ENCODE peak calls at places on chromosomes 6 and 20, in nine cellular contexts. B is PC-3, S is MM.1S, G is GM23338, Z is neural progenitor cell, M is IMR-90, E is fibroblast of lung, R is HCT116, I is PC-9. D is an unnamed sample.

GRCh38 chr20:46987001-46987400 is 92.4 kb downstream of the EYA2 start:
- DNase-seq in B (no peak), S (no peak), G (no peak), Z (no peak), M (no peak), E (no peak), R (no peak), I (no peak), D (no peak)

GRCh38 chr20:49275634-49276033 is 2.2 kb downstream of the ZNFX1 start:
- DNase-seq in B (peak; percentile 75), S (no peak), G (no peak), Z (no peak), M (no peak), E (no peak), R (no peak), I (peak; percentile 73), D (peak; percentile 37)

GRCh38 chr20:1370548-1371110 is 22.2 kb downstream of the FKBP1A start:
- DNase-seq in B (peak; percentile 37), S (no peak), G (no peak), Z (no peak), M (peak; percentile 67), E (peak; percentile 69), R (no peak), I (no peak), D (peak; percentile 48)

GRCh38 chr6:85449818-85450577 is at the start of gene NT5E:
- DNase-seq in B (peak; percentile 65), S (peak; percentile 86), G (peak; percentile 90), Z (peak; percentile 70), M (peak; percentile 69), E (peak; percentile 81), R (no peak), I (peak; percentile 71), D (peak; percentile 61)

GRCh38 chr20:14992961-14993360 is 655.5 kb upstream of the FLRT3 start:
- DNase-seq in B (peak; percentile 25), S (no peak), G (no peak), Z (no peak), M (no peak), E (no peak), R (no peak), I (no peak), D (peak; percentile 15)

GRCh38 chr6:131443514-131443913 is 129.5 kb upstream of the ARG1 start:
- DNase-seq in B (no peak), S (no peak), G (no peak), Z (no peak), M (no peak), E (no peak), R (no peak), I (no peak), D (no peak)

GRCh38 chr20:33829636-33830035 is 18.5 kb downstream of the CHMP4B start:
- DNase-seq in B (no peak), S (no peak), G (no peak), Z (no peak), M (no peak), E (no peak), R (no peak), I (no peak), D (no peak)

GRCh38 chr6:106794129-106794528 is 164.8 kb downstream of the QRSL1 start:
- DNase-seq in B (no peak), S (no peak), G (no peak), Z (no peak), M (no peak), E (no peak), R (no peak), I (no peak), D (no peak)

GRCh38 chr6:34090935-34091334 is 55.0 kb downstream of the GRM4 start:
- DNase-seq in B (no peak), S (no peak), G (no peak), Z (no peak), M (no peak), E (no peak), R (no peak), I (no peak), D (no peak)

DNA sequence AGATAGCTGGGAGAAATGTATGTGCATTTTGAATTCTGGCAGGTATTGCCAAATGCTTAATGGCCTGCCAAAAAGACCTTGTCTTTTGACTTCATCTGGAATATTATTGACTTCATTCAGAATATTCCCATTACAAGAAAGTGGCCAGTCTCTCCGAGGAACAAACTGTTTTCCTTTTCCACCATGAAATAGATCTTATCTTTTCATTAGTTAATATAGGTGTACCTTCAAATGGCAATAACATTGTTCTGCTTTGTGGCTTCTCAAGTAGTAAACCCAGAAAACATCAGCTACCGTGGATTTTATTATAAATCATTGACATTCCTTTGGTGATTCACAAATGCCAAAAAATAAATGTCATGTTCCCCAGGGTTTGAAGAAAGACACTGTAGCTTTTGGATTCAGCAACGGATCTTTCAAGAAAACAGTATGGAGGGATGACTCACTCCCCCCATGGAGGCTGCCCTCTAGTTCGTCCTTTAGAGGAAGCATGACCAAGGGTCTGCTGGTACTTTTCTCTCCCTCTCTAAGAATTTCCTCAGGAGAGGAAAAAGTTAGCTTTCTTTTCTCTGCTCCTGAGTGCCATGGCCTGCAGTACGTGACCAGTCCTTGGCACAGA is 1.1 kb upstream of the RNF182 start:
- DNase-seq in B (peak; percentile 64), S (no peak), G (no peak), Z (no peak), M (peak; percentile 65), E (peak; percentile 51), R (no peak), I (no peak), D (peak; percentile 68)
- H3K27ac ChIP-seq in B (peak overlapping the region; percentile 47), S (no peak overlapping the region), G (no peak overlapping the region), Z (no peak overlapping the region), M (peak overlapping the region; percentile 70), E (peak overlapping the region; percentile 69), R (no peak overlapping the region), I (no peak overlapping the region), D (peak overlapping the region; percentile 63)

DNA sequence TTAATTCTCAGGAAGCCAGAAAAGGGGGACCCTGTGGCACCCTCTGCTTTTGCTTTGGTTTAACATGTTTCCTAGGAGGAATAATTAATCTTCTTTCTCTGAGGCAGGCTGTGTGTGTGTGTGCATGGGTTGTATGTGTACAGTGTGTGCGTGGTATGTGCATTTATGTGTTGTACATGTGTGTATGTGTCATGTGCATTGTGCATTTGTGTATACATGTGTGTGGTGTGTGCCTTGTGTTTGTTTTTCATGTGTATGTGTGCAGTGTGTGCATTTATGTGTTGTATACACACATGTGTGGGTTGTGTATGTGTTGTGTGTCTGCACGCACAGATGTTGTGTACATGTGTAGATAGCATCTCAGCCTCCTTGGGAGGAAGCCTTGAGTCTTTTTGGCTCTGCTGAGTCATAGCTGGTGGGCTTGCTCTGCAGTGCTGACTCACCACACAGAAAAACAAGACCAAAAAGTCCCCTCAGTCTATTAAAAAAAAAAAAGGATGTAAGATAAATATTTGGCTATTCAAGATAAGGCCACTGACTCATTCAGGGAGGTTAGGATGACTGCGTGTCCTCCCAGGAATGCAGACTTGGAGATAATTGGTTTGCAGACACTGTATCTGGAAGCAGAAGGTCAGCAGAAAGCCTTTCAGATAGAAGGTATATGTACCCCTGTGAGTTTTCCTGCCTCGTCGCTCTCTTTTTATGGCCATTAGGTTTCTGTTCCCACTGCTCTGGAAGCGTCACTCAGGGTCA is 58.6 kb downstream of the SYNJ2 start:
- DNase-seq in B (peak; percentile 90), S (no peak), G (no peak), Z (no peak), M (peak; percentile 100), E (peak; percentile 97), R (peak; percentile 83), I (peak; percentile 97), D (peak; percentile 100)
- H3K4me1 ChIP-seq in B (peaks cover 52% of the 10 kb centered on the region), S (no peaks in the 10 kb centered on the region), G (no peaks in the 10 kb centered on the region), Z (peaks cover 6% of the 10 kb centered on the region), M (peaks cover 43% of the 10 kb centered on the region), E (peaks cover 37% of the 10 kb centered on the region), R (peaks cover 74% of the 10 kb centered on the region), I (peaks cover 59% of the 10 kb centered on the region), D (peaks cover 62% of the 10 kb centered on the region)

DNA sequence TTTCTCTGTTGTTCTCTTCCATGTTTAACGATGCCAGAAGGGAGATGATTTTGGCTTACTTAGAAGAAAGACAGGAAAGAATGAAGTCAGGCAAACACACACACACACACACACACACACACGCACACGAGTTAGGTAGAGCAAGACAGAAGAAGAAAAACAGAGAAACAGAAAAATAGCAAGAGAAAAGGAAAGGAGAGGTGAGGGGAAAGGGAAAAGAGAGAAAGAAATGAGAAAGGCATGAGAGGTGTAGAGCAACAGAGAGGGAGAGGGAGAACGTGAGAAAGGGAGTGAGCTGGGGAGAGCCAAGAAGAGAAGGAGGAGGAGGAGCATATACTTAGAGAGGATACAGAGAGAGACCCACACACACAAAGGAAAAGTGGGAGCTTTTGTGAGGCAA is 385.3 kb downstream of the DOK5 start:
- DNase-seq in B (no peak), S (no peak), G (no peak), Z (peak; percentile 5), M (no peak), E (no peak), R (no peak), I (no peak), D (no peak)
- H2AFZ ChIP-seq in B (no peak overlapping the region), S (no peak overlapping the region), G (no peak overlapping the region), Z (peak overlapping the region; percentile 87), M (no peak overlapping the region), E (no peak overlapping the region), R (no peak overlapping the region), I (no peak overlapping the region), D (no peak overlapping the region)

DNA sequence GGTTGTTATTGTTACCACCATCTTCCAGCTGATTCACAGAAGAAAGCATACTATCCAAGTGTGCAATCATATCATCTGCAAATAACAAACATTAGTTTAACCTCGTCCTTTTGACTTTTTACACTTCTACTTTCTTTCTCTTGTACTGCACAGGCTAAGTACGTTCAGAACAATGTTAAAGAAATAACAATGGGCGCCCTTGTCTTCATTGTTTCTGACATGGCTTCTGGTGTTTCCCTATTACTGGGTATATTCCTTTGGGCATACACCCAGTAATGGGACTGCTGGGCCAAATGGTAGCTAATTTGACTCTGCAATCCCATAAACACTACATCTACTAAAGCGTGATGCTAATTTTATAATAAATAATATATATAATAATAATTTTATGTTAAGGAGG is 146.7 kb downstream of the GJA10 start:
- DNase-seq in B (no peak), S (no peak), G (no peak), Z (no peak), M (no peak), E (no peak), R (no peak), I (no peak), D (no peak)
- H3K27ac ChIP-seq in B (no peak overlapping the region), S (no peak overlapping the region), G (no peak overlapping the region), Z (no peak overlapping the region), M (no peak overlapping the region), E (no peak overlapping the region), R (no peak overlapping the region), I (no peak overlapping the region), D (no peak overlapping the region)

GRCh38 chr6:108581932-108582500 is 21.3 kb downstream of the FOXO3 start:
- DNase-seq in B (no peak), S (no peak), G (peak; percentile 27), Z (no peak), M (peak; percentile 30), E (no peak), R (no peak), I (no peak), D (no peak)
- H3K4me1 ChIP-seq in B (peaks cover 22% of the 10 kb centered on the region), S (peaks cover 90% of the 10 kb centered on the region), G (peaks cover 21% of the 10 kb centered on the region), Z (peaks cover 6% of the 10 kb centered on the region), M (peaks cover 50% of the 10 kb centered on the region), E (peaks cover 50% of the 10 kb centered on the region), R (peaks cover 39% of the 10 kb centered on the region), I (peaks cover 71% of the 10 kb centered on the region), D (peaks cover 43% of the 10 kb centered on the region)

GRCh38 chr20:26208296-26209091 is 511.8 kb upstream of the ZNF337 start:
- DNase-seq in B (no peak), S (no peak), G (peak; percentile 77), Z (peak; percentile 81), M (no peak), E (no peak), R (no peak), I (no peak), D (no peak)
- H2AFZ ChIP-seq in B (no peak overlapping the region), S (no peak overlapping the region), G (peak overlapping the region; percentile 97), Z (peak overlapping the region; percentile 99), M (peak overlapping the region; percentile 67), E (no peak overlapping the region), R (no peak overlapping the region), I (no peak overlapping the region), D (peak overlapping the region; percentile 81)

GRCh38 chr6:154602708-154603107 is 92.2 kb upstream of the CNKSR3 start:
- DNase-seq in B (no peak), S (no peak), G (no peak), Z (no peak), M (no peak), E (peak; percentile 35), R (no peak), I (no peak), D (peak; percentile 19)
- H3K27ac ChIP-seq in B (no peak overlapping the region), S (no peak overlapping the region), G (no peak overlapping the region), Z (no peak overlapping the region), M (no peak overlapping the region), E (no peak overlapping the region), R (no peak overlapping the region), I (no peak overlapping the region), D (no peak overlapping the region)